ENCODE peak calls at places on chromosomes 16 and 17, in six cellular contexts. G, O, I, K, X and J are unnamed samples.
A peak's percentile ranks its signal among the peaks of the same experiment; 100 is the strongest.

GRCh38 chr16:4500283-4500682 is 24.1 kb downstream of the HMOX2 start:
- DNase-seq in K (no peak), I (no peak), O (peak; percentile 88), X (no peak), G (no peak), J (no peak)

GRCh38 chr17:40224707-40225092 is 5.6 kb downstream of the WIPF2 start:
- DNase-seq in K (peak; percentile 83), I (no peak), O (peak; percentile 55), G (no peak), X (no peak), J (no peak)

GRCh38 chr17:61230972-61231820 is 168.4 kb upstream of the TBX2 start:
- DNase-seq in K (no peak), G (no peak), X (no peak), I (no peak), O (no peak), J (no peak)

GRCh38 chr17:31411707-31412285 is 20.3 kb downstream of the RAB11FIP4 start:
- DNase-seq in X (no peak), K (no peak), G (no peak), O (no peak), I (no peak), J (no peak)

GRCh38 chr16:53827741-53828140 is 123.8 kb downstream of the FTO start:
- DNase-seq in X (no peak), G (no peak), O (no peak), K (no peak), I (no peak), J (no peak)

GRCh38 chr17:61250335-61250890 is 149.2 kb upstream of the TBX2 start:
- DNase-seq in O (peak; percentile 85), K (no peak), G (no peak), X (no peak), I (no peak), J (no peak)

GRCh38 chr16:77993111-77993571 is 29.2 kb upstream of the CLEC3A start:
- DNase-seq in I (no peak), K (no peak), G (no peak), X (peak; percentile 9), O (peak; percentile 65), J (no peak)

GRCh38 chr17:49890077-49890821 is 42.4 kb upstream of the TAC4 start:
- DNase-seq in G (no peak), I (peak; percentile 39), O (no peak), K (no peak), X (no peak), J (peak; percentile 75)

GRCh38 chr17:64406321-64407200 is 15.9 kb upstream of the PECAM1 start:
- DNase-seq in X (no peak), I (no peak), O (no peak), G (no peak), K (no peak), J (no peak)

GRCh38 chr16:70391881-70392481 is 45.3 kb downstream of the DDX19A start:
- DNase-seq in G (no peak), I (peak; percentile 33), X (no peak), K (peak; percentile 56), O (peak; percentile 70), J (peak; percentile 90)

GRCh38 chr17:292016-292415 is 60.6 kb downstream of the RPH3AL start:
- DNase-seq in I (no peak), X (no peak), G (no peak), O (no peak), K (peak; percentile 11), J (peak; percentile 28)

GRCh38 chr17:46977750-46978488 is 1.1 kb downstream of the RPRML start:
- DNase-seq in I (no peak), O (no peak), X (no peak), K (no peak), G (no peak), J (no peak)

GRCh38 chr17:32944248-32945020 is 16.5 kb downstream of the TMEM98 start:
- DNase-seq in G (no peak), K (no peak), X (no peak), I (no peak), O (no peak), J (no peak)

GRCh38 chr17:42766124-42766523 is 5.1 kb downstream of the RAMP2 start:
- DNase-seq in O (no peak), G (no peak), I (no peak), X (no peak), K (no peak), J (no peak)

GRCh38 chr17:61202564-61202963 is 197.1 kb upstream of the TBX2 start:
- DNase-seq in I (no peak), G (no peak), O (peak; percentile 81), K (no peak), X (no peak), J (no peak)

GRCh38 chr17:35159926-35160325 is 12.3 kb downstream of the UNC45B start:
- DNase-seq in X (no peak), K (no peak), G (no peak), I (no peak), O (no peak), J (no peak)

GRCh38 chr16:14531613-14532012 is 98.4 kb downstream of the PARN start:
- DNase-seq in I (no peak), O (no peak), X (no peak), G (no peak), K (no peak), J (no peak)

GRCh38 chr17:45425125-45425983 is 7.3 kb downstream of the ARHGAP27 start:
- DNase-seq in O (peak; percentile 74), G (no peak), I (peak; percentile 61), K (no peak), X (peak; percentile 92), J (peak; percentile 45)

GRCh38 chr16:50458694-50459271 is 89.4 kb upstream of the NKD1 start:
- DNase-seq in G (no peak), K (no peak), I (no peak), O (no peak), X (no peak), J (no peak)

GRCh38 chr17:49290690-49291326 is 60.2 kb upstream of the PHOSPHO1 start:
- DNase-seq in G (no peak), K (no peak), O (peak; percentile 42), X (peak; percentile 55), I (no peak), J (no peak)

GRCh38 chr17:17167356-17167755 is 38.8 kb downstream of the PLD6 start:
- DNase-seq in K (no peak), I (no peak), O (no peak), X (no peak), G (no peak), J (peak; percentile 39)

GRCh38 chr16:68592466-68593337 is 52.4 kb upstream of the CDH3 start:
- DNase-seq in K (no peak), O (no peak), X (peak; percentile 37), G (no peak), I (no peak), J (no peak)

GRCh38 chr17:68701046-68701445 is 99.9 kb upstream of the FAM20A start:
- DNase-seq in O (peak; percentile 23), K (no peak), I (no peak), X (no peak), G (no peak), J (no peak)

GRCh38 chr16:69301187-69301586 is 10.0 kb upstream of the VPS4A start:
- DNase-seq in K (no peak), X (no peak), O (no peak), G (no peak), I (no peak), J (no peak)

DNA sequence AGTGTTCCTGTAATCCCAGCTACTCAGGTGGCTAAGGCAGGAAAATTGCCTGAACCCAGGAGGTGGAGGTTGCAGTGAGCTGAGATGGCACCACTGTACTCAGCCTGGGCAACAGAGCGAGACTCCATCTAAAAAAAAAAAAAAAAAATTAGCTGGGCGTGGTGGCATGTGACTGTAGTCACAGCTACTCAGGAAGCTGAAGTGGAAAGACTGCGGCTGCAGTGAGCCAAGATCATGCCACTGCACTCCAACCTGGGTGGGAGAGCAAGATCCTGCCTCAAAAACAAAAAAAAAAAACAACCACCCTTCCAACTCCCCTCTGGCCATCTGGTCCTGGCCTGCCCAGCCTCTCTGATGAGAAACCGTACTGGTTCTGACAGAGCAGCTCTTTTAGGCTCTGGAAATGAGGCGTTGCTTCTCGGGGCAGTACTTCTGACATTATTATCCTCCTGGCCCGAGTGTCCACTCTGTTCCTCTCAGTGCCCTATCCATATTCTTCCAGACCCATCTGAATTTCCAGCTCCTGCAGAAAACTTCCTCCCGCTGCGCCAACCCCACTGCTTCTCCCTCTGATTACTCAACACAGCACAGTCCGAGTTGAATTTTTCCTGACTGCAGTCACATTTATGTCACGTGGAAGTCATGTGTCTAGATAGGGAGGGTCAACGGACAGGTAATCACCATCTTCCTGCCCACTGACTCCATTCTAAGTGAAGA is 13.3 kb downstream of the GGA2 start:
- DNase-seq in K (peak; percentile 36), I (no peak), X (no peak), G (no peak), O (peak; percentile 21), J (peak; percentile 25)
- H3K4me1 ChIP-seq in K (peaks cover 28% of the 10 kb centered on the region), I (peaks cover 70% of the 10 kb centered on the region), X (peaks cover 13% of the 10 kb centered on the region), G (no peaks in the 10 kb centered on the region), O (peaks cover 5% of the 10 kb centered on the region), J (peaks cover 18% of the 10 kb centered on the region)

GRCh38 chr17:57869599-57870282 is 19.9 kb upstream of the MRPS23 start:
- DNase-seq in I (no peak), G (no peak), X (no peak), K (no peak), O (peak; percentile 97), J (no peak)

GRCh38 chr17:57868775-57869598 is 19.1 kb upstream of the MRPS23 start:
- DNase-seq in K (no peak), X (no peak), O (no peak), G (no peak), I (no peak), J (no peak)

GRCh38 chr17:57866723-57867122 is 16.9 kb upstream of the MRPS23 start:
- DNase-seq in K (no peak), G (no peak), O (no peak), I (no peak), X (no peak), J (peak; percentile 4)

GRCh38 chr17:57867126-57867525 is 17.3 kb upstream of the MRPS23 start:
- DNase-seq in X (no peak), K (no peak), I (no peak), O (no peak), G (no peak), J (no peak)

GRCh38 chr17:57868007-57868774 is 18.3 kb upstream of the MRPS23 start:
- DNase-seq in K (peak; percentile 86), G (peak; percentile 60), I (peak; percentile 80), O (peak; percentile 94), X (peak; percentile 35), J (peak; percentile 88)
- H3K4me3 ChIP-seq in K (no peak overlapping the region), G (no peak overlapping the region), I (no peak overlapping the region), O (no peak overlapping the region), X (no peak overlapping the region), J (no peak overlapping the region)

GRCh38 chr16:11679941-11680911 is 12.0 kb downstream of the SNN start:
- DNase-seq in X (no peak), I (no peak), G (no peak), O (no peak), K (no peak), J (no peak)

GRCh38 chr16:11681526-11681925 is 13.3 kb downstream of the SNN start:
- DNase-seq in I (no peak), G (peak; percentile 46), K (no peak), O (no peak), X (no peak), J (peak; percentile 72)

GRCh38 chr16:11677959-11678881 is 10.0 kb downstream of the SNN start:
- DNase-seq in O (no peak), K (no peak), G (no peak), X (no peak), I (no peak), J (no peak)

GRCh38 chr16:11677451-11677951 is 9.2 kb downstream of the SNN start:
- DNase-seq in O (peak; percentile 69), G (no peak), X (no peak), I (no peak), K (no peak), J (no peak)

GRCh38 chr16:11679250-11679649 is 11.0 kb downstream of the SNN start:
- DNase-seq in G (no peak), I (no peak), O (no peak), X (no peak), K (no peak), J (no peak)
- H3K36me3 ChIP-seq in G (peaks cover 15% of the 10 kb centered on the region), I (peaks cover 61% of the 10 kb centered on the region), O (peaks cover 64% of the 10 kb centered on the region), X (no peaks in the 10 kb centered on the region), K (peaks cover 28% of the 10 kb centered on the region), J (peaks cover 56% of the 10 kb centered on the region)

GRCh38 chr17:8861482-8862181 is 5.8 kb downstream of the PIK3R6 start:
- DNase-seq in I (no peak), G (peak; percentile 31), X (no peak), O (no peak), K (no peak), J (no peak)
- H3K4me1 ChIP-seq in I (peaks cover 30% of the 10 kb centered on the region), G (peaks cover 15% of the 10 kb centered on the region), X (no peaks in the 10 kb centered on the region), O (no peaks in the 10 kb centered on the region), K (no peaks in the 10 kb centered on the region), J (no peaks in the 10 kb centered on the region)